ENCODE peak calls at places on chromosomes 4 and X, in four cellular contexts. M is stimulated activated CD8-positive, alpha-beta memory T cell treated with anti-CD3 and anti-CD28 coated beads, Interleukin-2, amount 100 ng/mL, for 1 hour; S is occipital lobe; Z is NCI-H2081. E is an unnamed sample.

GRCh38 chrX:56986138-56986537 is 9.2 kb downstream of the SPIN3 start:
- DNase-seq in Z (no peak), S (no peak), M (no peak), E (no peak)

GRCh38 chrX:42797646-42798045 is 19.7 kb upstream of the PPP1R2C start:
- DNase-seq in S (no peak), M (no peak), Z (no peak), E (no peak)

GRCh38 chr4:120096508-120097297 is 30.1 kb upstream of the MAD2L1 start:
- DNase-seq in S (no peak), M (no peak), Z (no peak), E (no peak)

GRCh38 chr4:77052352-77052751 is 23.4 kb downstream of the CCNI start:
- DNase-seq in S (no peak), Z (peak; percentile 8), M (peak; percentile 8), E (peak; percentile 40)

GRCh38 chr4:8261851-8262535 is 7.6 kb upstream of the HTRA3 start:
- DNase-seq in Z (no peak), S (no peak), M (no peak), E (no peak)

GRCh38 chrX:56248492-56248891 is 16.3 kb downstream of the KLF8 start:
- DNase-seq in Z (peak; percentile 42), M (no peak), S (no peak), E (no peak)

GRCh38 chrX:3518870-3519269 is 172.4 kb upstream of the MXRA5 start:
- DNase-seq in S (no peak), M (no peak), Z (no peak), E (no peak)

GRCh38 chr4:66225539-66225938 is 555.2 kb upstream of the EPHA5 start:
- DNase-seq in Z (no peak), S (no peak), M (no peak), E (no peak)

GRCh38 chr4:85790582-85790981 is 315.6 kb downstream of the ARHGAP24 start:
- DNase-seq in M (no peak), Z (no peak), S (no peak), E (no peak)

GRCh38 chr4:127622621-127622922 is 10.2 kb upstream of the INTU start:
- DNase-seq in Z (no peak), M (no peak), S (no peak), E (no peak)

GRCh38 chrX:71253253-71254091 is 468 bp downstream of the ZMYM3 start:
- DNase-seq in M (no peak), Z (peak; percentile 47), S (no peak), E (peak; percentile 5)

GRCh38 chr4:8090312-8090711 is 68.3 kb downstream of the ABLIM2 start:
- DNase-seq in M (no peak), S (no peak), Z (no peak), E (no peak)

GRCh38 chr4:72286185-72286584 is 254.4 kb downstream of the NPFFR2 start:
- DNase-seq in M (no peak), S (no peak), Z (peak; percentile 3), E (no peak)

GRCh38 chr4:147943159-147943638 is 211.3 kb downstream of the ARHGAP10 start:
- DNase-seq in S (no peak), Z (no peak), M (no peak), E (no peak)

GRCh38 chr4:71635094-71635493 is 148.8 kb downstream of the GC start:
- DNase-seq in M (no peak), Z (no peak), S (no peak), E (no peak)

GRCh38 chrX:5681159-5681558 is 547.5 kb downstream of the NLGN4X start:
- DNase-seq in S (no peak), M (no peak), Z (peak; percentile 9), E (no peak)

GRCh38 chr4:83217721-83218522 is 66.7 kb downstream of the COQ2 start:
- DNase-seq in M (peak; percentile 12), S (no peak), Z (peak; percentile 16), E (peak; percentile 11)

GRCh38 chr4:122728781-122729330 is 3.6 kb upstream of the BBS12 start:
- DNase-seq in S (no peak), Z (no peak), M (no peak), E (no peak)

GRCh38 chr4:77074961-77075855 is 581 bp downstream of the CCNI start:
- DNase-seq in Z (peak; percentile 35), S (no peak), M (peak; percentile 48), E (peak; percentile 55)

GRCh38 chrX:11558972-11559371 is 106.7 kb downstream of the ARHGAP6 start:
- DNase-seq in S (no peak), Z (no peak), M (no peak), E (no peak)

GRCh38 chr4:16642897-16643296 is 255.5 kb downstream of the LDB2 start:
- DNase-seq in Z (no peak), S (no peak), M (no peak), E (no peak)

GRCh38 chr4:48332661-48333060 is 8.7 kb upstream of the SLAIN2 start:
- DNase-seq in S (no peak), M (no peak), Z (no peak), E (no peak)

GRCh38 chr4:187656953-187657352 is 338.6 kb upstream of the ZFP42 start:
- DNase-seq in Z (no peak), S (no peak), M (no peak), E (no peak)

GRCh38 chrX:131544218-131544617 is 344 bp downstream of the OR13H1 start:
- DNase-seq in M (no peak), S (no peak), Z (no peak), E (no peak)

GRCh38 chr4:151324449-151325319 is 721 bp downstream of the SH3D19 start:
- DNase-seq in S (peak; percentile 63), M (no peak), Z (peak; percentile 9), E (no peak)

GRCh38 chrX:124530803-124531202 is 184.4 kb downstream of the SH2D1A start:
- DNase-seq in Z (no peak), M (no peak), S (no peak), E (no peak)

GRCh38 chr4:85966308-85966882 is 393.5 kb downstream of the MAPK10 start:
- DNase-seq in S (no peak), Z (no peak), M (no peak), E (no peak)

GRCh38 chr4:122700178-122700725 is 32.3 kb upstream of the BBS12 start:
- DNase-seq in Z (peak; percentile 35), M (no peak), S (no peak), E (no peak)

GRCh38 chr4:110878992-110879391 is 256.1 kb upstream of the PITX2 start:
- DNase-seq in Z (no peak), S (no peak), M (no peak), E (no peak)

GRCh38 chrX:9102956-9103355 is 69.0 kb upstream of the FAM9B start:
- DNase-seq in S (no peak), M (no peak), Z (no peak), E (no peak)

GRCh38 chr4:73869130-73870055 is at the start of gene CXCL1:
- DNase-seq in S (no peak), Z (no peak), M (no peak), E (no peak)

GRCh38 chrX:103774070-103774642 is 2.5 kb upstream of the PLP1 start:
- DNase-seq in Z (peak; percentile 71), M (no peak), S (peak; percentile 53), E (no peak)

GRCh38 chr4:152585036-152585439 is 49.1 kb upstream of the FBXW7 start:
- DNase-seq in S (no peak), M (no peak), Z (no peak), E (no peak)

GRCh38 chr4:46993075-46994006 is at the start of gene GABRA4:
- DNase-seq in Z (peak; percentile 11), S (peak; percentile 72), M (no peak), E (no peak)

GRCh38 chrX:1491851-1492349 is 39.2 kb upstream of the ASMTL start:
- DNase-seq in M (no peak), Z (no peak), S (no peak), E (no peak)

E was measured in activated CD8-positive, alpha-beta memory T cell treated with anti-CD3 and anti-CD28 coated beads for 1 hour.